ENCODE peak calls at places on chromosome 5, in four cellular contexts. I, B, M and N are unnamed samples.

GRCh38 chr5:173629628-173630027 is 13.2 kb upstream of the BOD1 start:
- DNase-seq in I (no peak), B (no peak), M (no peak), N (no peak)

GRCh38 chr5:157994906-157995519 is 136.1 kb upstream of the CLINT1 start:
- DNase-seq in I (peak), B (peak), M (peak), N (peak)

GRCh38 chr5:165149439-165149838 is 1644.0 kb downstream of the MAT2B start:
- DNase-seq in I (no peak), B (no peak), M (no peak), N (no peak)

GRCh38 chr5:444226-444625 is 1.2 kb downstream of the EXOC3 start:
- DNase-seq in I (no peak), B (peak), M (no peak), N (no peak)

GRCh38 chr5:14268236-14268701 is 125.1 kb downstream of the TRIO start:
- DNase-seq in I (peak), B (no peak), M (no peak), N (no peak)

GRCh38 chr5:41503321-41503720 is 7.1 kb downstream of the PLCXD3 start:
- DNase-seq in I (no peak), B (no peak), M (no peak), N (no peak)

GRCh38 chr5:91296691-91297143 is 86.4 kb downstream of the ARRDC3 start:
- DNase-seq in I (no peak), B (no peak), M (no peak), N (no peak)

GRCh38 chr5:43215073-43215631 is 23.1 kb downstream of the NIM1K start:
- DNase-seq in I (no peak), B (no peak), M (no peak), N (no peak)

GRCh38 chr5:96868603-96869371 is 7.5 kb upstream of the ERAP2 start:
- DNase-seq in I (peak), B (no peak), M (no peak), N (peak)

GRCh38 chr5:88882321-88883038 is 504 bp downstream of the MEF2C start:
- DNase-seq in I (no peak), B (no peak), M (no peak), N (no peak)

GRCh38 chr5:158731014-158731413 is 368.7 kb downstream of the EBF1 start:
- DNase-seq in I (no peak), B (no peak), M (no peak), N (no peak)

GRCh38 chr5:139665626-139666025 is 17.5 kb downstream of the CXXC5 start:
- DNase-seq in I (no peak), B (no peak), M (no peak), N (no peak)

GRCh38 chr5:36366883-36367282 is 65.2 kb upstream of the RANBP3L start:
- DNase-seq in I (no peak), B (no peak), M (no peak), N (no peak)

GRCh38 chr5:11791777-11792176 is 112.5 kb downstream of the CTNND2 start:
- DNase-seq in I (no peak), B (no peak), M (no peak), N (no peak)

GRCh38 chr5:142869883-142870282 is 99.7 kb downstream of the ARHGAP26 start:
- DNase-seq in I (no peak), B (peak), M (no peak), N (no peak)

GRCh38 chr5:55407059-55407684 is 99.4 kb downstream of the MTREX start:
- DNase-seq in I (peak), B (no peak), M (no peak), N (peak)

GRCh38 chr5:122492675-122493074 is 180.6 kb downstream of the SNCAIP start:
- DNase-seq in I (no peak), B (no peak), M (no peak), N (no peak)

GRCh38 chr5:9301200-9301599 is 244.7 kb downstream of the SEMA5A start:
- DNase-seq in I (no peak), B (no peak), M (no peak), N (no peak)

GRCh38 chr5:68460147-68460760 is 244.7 kb downstream of the PIK3R1 start:
- DNase-seq in I (peak), B (peak), M (peak), N (no peak)

GRCh38 chr5:177336603-177337494 is 14.6 kb downstream of the LMAN2 start:
- DNase-seq in I (no peak), B (no peak), M (no peak), N (no peak)

GRCh38 chr5:124980174-124980941 is 233.9 kb upstream of the ZNF608 start:
- DNase-seq in I (no peak), B (no peak), M (no peak), N (no peak)

GRCh38 chr5:157357823-157358222 is 91.9 kb downstream of the CYFIP2 start:
- DNase-seq in I (no peak), B (no peak), M (no peak), N (no peak)

GRCh38 chr5:5686356-5686755 is 263.9 kb downstream of the ICE1 start:
- DNase-seq in I (no peak), B (no peak), M (no peak), N (no peak)
- H3K27ac ChIP-seq in I (no peak), B (no peak), M (no peak), N (no peak)

GRCh38 chr5:150648294-150649107 is 8.0 kb downstream of the SYNPO start:
- DNase-seq in I (no peak), B (no peak), M (no peak), N (no peak)

GRCh38 chr5:150651382-150651781 is 9.7 kb upstream of the MYOZ3 start:
- DNase-seq in I (no peak), B (no peak), M (no peak), N (no peak)

GRCh38 chr5:150650713-150651000 is 10.2 kb downstream of the SYNPO start:
- DNase-seq in I (no peak), B (no peak), M (no peak), N (no peak)

GRCh38 chr5:150649108-150649827 is 8.8 kb downstream of the SYNPO start:
- DNase-seq in I (no peak), B (no peak), M (no peak), N (no peak)

DNA sequence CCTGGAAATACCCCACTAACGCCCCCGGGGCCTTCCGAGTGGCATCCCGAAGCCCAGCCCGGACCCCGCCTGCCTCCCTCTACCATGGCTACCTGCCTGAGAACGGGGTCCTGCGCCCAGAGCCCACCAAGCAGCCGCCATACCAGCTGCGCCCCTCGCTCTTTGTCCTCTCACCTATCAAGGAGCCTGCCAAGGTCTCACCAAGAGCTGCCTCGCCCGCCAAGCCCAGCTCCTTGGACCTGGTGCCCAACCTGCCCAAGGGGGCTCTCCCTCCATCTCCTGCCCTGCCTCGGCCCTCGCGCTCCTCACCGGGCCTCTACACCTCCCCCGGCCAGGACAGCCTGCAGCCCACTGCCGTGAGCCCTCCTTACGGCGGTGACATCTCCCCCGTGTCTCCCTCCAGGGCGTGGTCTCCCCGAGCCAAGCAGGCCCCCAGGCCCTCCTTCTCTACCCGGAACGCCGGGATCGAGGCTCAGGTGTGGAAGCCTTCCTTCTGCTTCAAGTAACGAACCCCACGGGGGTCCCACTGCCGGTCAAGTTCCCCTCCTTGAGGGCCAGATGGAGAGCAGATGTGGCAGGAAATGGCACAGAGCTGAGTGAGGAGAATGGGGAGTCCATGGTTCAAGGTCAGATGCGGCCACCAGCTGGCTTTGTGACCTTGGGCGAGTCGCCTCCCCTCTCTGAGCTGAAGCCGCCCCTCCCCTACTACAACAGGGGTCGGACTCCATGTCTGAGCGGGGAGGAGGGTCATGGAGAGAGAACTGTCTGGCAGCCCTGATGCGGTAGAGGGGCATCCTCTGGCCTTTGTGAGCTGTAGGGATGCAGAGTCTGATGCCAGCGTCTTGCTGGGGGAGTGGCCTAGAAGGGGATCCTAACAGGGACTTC is 9.6 kb downstream of the SYNPO start:
- DNase-seq in I (no peak), B (no peak), M (no peak), N (no peak)
- H3K27ac ChIP-seq in I (no peak), B (no peak), M (no peak), N (no peak)

DNA sequence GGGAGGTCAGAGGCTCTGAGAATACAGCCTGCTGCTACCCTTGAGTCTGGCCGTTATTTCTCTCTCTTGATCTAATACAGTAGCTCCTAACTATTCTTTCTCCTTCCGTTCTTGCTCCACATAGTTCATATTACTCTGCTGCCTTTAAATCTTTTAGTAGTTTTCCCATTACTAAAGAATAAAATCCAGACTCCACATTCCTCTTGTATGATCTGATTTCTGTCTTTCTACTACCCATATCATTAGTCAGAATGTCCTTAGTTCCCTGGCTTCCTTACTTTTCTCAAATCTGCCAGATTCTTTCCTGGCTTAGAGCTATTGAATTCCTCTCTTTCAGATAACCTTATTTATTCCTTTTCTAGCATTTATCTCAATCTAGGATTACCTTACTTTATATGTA is 40.0 kb downstream of the MARCHF6 start:
- DNase-seq in I (no peak), B (no peak), M (no peak), N (no peak)
- H3K27ac ChIP-seq in I (no peak), B (no peak), M (no peak), N (peak)

DNA sequence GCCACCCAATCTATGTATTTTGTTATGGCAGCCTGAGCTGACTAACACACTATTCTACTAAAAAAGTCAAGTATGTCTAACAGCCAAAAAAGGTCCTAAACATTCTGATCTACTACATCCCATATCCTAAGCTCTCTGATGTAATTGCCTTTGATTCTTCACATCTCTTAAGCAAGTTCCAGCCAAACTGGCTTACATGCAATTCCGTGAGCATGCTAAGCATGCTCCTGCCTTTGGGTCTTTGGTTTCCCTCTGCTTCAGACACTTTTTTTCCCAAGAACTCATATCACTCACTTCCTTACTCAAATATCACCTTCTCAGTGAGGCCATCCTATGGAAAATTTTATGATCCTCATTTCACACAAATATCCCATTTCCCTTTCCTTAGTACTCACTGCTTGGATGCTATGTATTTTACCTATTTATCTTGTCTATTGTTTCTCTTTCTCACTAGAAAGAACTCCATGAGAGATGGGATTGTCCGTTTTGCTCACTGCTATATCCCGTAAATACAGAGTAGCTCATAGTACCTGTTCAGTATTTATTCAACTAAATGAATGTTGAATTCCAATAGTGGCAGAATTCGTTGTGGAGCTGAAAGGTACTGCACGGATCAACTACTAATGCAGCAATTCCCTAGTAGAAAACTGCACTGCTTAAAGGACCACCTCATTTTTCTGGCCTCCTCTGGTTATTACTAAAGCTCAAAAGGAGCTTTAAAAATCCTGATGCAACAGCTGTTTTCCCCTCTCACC is 2.3 kb upstream of the SLC12A2 start:
- DNase-seq in I (no peak), B (no peak), M (no peak), N (no peak)
- H3K27ac ChIP-seq in I (no peak), B (peak), M (no peak), N (no peak)

DNA sequence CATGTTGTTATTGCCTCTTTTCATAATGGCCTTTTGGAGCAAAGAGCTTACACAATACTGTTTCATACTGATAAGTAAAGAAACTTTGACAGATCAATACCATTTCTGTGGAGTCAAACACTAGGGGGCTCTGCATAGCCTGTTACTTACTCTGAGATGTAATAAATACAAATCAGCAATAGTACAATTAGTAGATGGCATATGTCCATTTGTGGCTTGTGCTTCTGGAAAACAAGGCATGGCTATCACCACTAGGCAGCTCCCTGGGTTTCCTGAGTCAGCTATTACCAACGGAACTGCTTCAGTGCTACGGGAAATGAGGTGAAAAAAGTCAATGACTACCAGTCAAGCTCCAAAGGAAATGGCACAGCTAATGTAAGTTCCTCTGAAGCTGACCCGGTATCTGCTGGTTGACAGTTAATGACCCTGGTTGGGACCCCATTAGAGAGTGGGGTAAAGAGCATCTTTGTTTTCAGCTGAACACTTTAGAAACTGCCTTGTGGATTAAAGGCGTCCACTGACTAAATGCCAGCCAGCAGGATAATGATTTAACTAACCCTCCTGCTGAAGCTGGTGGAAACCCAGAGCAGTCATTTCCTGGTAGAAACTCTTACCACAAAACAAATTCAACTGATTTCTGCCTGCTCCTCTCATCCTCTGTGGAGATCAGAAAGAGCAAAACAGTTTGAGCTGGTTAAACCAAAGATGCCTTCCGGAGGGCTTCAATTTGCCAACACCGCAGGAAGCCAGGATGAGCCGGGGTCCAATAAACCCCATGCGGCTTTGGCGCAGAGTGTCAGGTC is 69.0 kb upstream of the FAM169A start:
- DNase-seq in I (peak), B (no peak), M (no peak), N (no peak)
- H3K27ac ChIP-seq in I (no peak), B (no peak), M (peak), N (no peak)

GRCh38 chr5:140965905-140966292 is 377 bp upstream of the PCDHAC2 start:
- DNase-seq in I (no peak), B (no peak), M (no peak), N (no peak)
- H3K27ac ChIP-seq in I (no peak), B (no peak), M (no peak), N (no peak)

GRCh38 chr5:136099870-136100269 is 32.8 kb upstream of the SMAD5 start:
- DNase-seq in I (no peak), B (no peak), M (no peak), N (no peak)
- H3K27ac ChIP-seq in I (no peak), B (no peak), M (no peak), N (no peak)